ENCODE peak calls at places on chromosomes 12 and 14, in six cellular contexts. R is effector memory CD4-positive, alpha-beta T cell; K is GM12878; B is colonic mucosa; H is K562; P is CD8-positive, alpha-beta memory T cell. W is an unnamed sample.

GRCh38 chr14:37114559-37114958 is 57.8 kb downstream of the SLC25A21 start:
- DNase-seq in K (no peak), R (no peak), P (no peak), H (no peak), B (no peak), W (no peak)

GRCh38 chr12:77847060-77847541 is 16.4 kb downstream of the NAV3 start:
- DNase-seq in B (no peak), K (peak; percentile 75), H (no peak), P (no peak), R (no peak), W (no peak)

GRCh38 chr12:94649349-94650142 is 811 bp downstream of the TMCC3 start:
- DNase-seq in R (peak; percentile 15), P (peak; percentile 25), B (peak; percentile 61), K (no peak), H (no peak), W (no peak)

GRCh38 chr12:124395284-124395752 is 100.4 kb downstream of the RFLNA start:
- DNase-seq in R (no peak), K (no peak), B (no peak), P (no peak), H (no peak), W (no peak)

GRCh38 chr12:121033625-121034349 is 5.3 kb downstream of the OASL start:
- DNase-seq in R (peak; percentile 42), H (no peak), P (peak; percentile 42), K (peak; percentile 38), B (no peak), W (no peak)

GRCh38 chr14:61582815-61583214 is 112.5 kb upstream of the HIF1A start:
- DNase-seq in B (no peak), K (no peak), H (no peak), P (no peak), R (no peak), W (no peak)

GRCh38 chr12:117165342-117165741 is 24.9 kb downstream of the FBXO21 start:
- DNase-seq in H (no peak), B (no peak), K (no peak), P (no peak), R (no peak), W (no peak)

GRCh38 chr14:58639842-58640484 is 2.2 kb downstream of the DACT1 start:
- DNase-seq in K (peak; percentile 36), R (no peak), P (no peak), H (no peak), B (peak; percentile 68), W (no peak)

GRCh38 chr14:57889245-57889644 is 23.4 kb upstream of the SLC35F4 start:
- DNase-seq in P (no peak), B (no peak), K (no peak), R (no peak), H (no peak), W (no peak)

GRCh38 chr12:110244829-110245228 is 36.2 kb upstream of the ATP2A2 start:
- DNase-seq in P (no peak), K (no peak), B (no peak), H (no peak), R (no peak), W (peak; percentile 43)

GRCh38 chr12:10001141-10001778 is 2.3 kb upstream of the CLEC1B start:
- DNase-seq in P (no peak), B (no peak), K (no peak), H (no peak), R (no peak), W (no peak)

GRCh38 chr14:103385994-103386491 is 828 bp downstream of the MARK3 start:
- DNase-seq in B (peak; percentile 55), R (peak; percentile 18), H (no peak), K (no peak), P (peak; percentile 20), W (no peak)

GRCh38 chr12:27081668-27082091 is 698 bp downstream of the C12orf71 start:
- DNase-seq in R (no peak), K (no peak), P (no peak), H (no peak), B (no peak), W (peak; percentile 20)

GRCh38 chr14:68486033-68486732 is 306.7 kb downstream of the ZFP36L1 start:
- DNase-seq in H (no peak), P (no peak), B (no peak), K (no peak), R (no peak), W (no peak)

GRCh38 chr12:120719496-120720233 is 6.0 kb upstream of the ACADS start:
- DNase-seq in H (no peak), B (peak; percentile 50), P (no peak), R (no peak), K (no peak), W (no peak)

GRCh38 chr14:74218462-74218861 is 20.8 kb upstream of the VSX2 start:
- DNase-seq in P (no peak), R (no peak), H (no peak), K (no peak), B (no peak), W (no peak)

GRCh38 chr14:54435500-54435981 is 5.6 kb downstream of the CNIH1 start:
- DNase-seq in B (no peak), H (peak; percentile 20), R (no peak), P (no peak), K (no peak), W (no peak)

GRCh38 chr14:23182372-23183014 is 967 bp downstream of the SLC7A8 start:
- DNase-seq in R (no peak), H (no peak), B (peak; percentile 84), K (no peak), P (no peak), W (no peak)

GRCh38 chr12:108107293-108107692 is 21.8 kb upstream of the WSCD2 start:
- DNase-seq in B (no peak), R (no peak), H (no peak), P (no peak), K (no peak), W (no peak)

GRCh38 chr14:104313674-104314073 is 175.3 kb downstream of the KIF26A start:
- DNase-seq in H (no peak), R (no peak), K (no peak), B (no peak), P (no peak), W (no peak)

GRCh38 chr12:47875732-47876131 is 29.1 kb downstream of the VDR start:
- DNase-seq in R (no peak), B (no peak), H (no peak), K (no peak), P (no peak), W (no peak)

GRCh38 chr14:103847954-103848719 is 762 bp upstream of the PPP1R13B start:
- DNase-seq in K (no peak), P (peak; percentile 24), H (peak; percentile 66), B (no peak), R (peak; percentile 28), W (no peak)

GRCh38 chr12:122749569-122750332 is 2.9 kb upstream of the DENR start:
- DNase-seq in R (no peak), P (no peak), K (no peak), H (peak; percentile 33), B (no peak), W (no peak)

GRCh38 chr12:132191715-132192553 is 47.7 kb downstream of the NOC4L start:
- DNase-seq in H (no peak), R (no peak), P (no peak), B (no peak), K (no peak), W (no peak)

GRCh38 chr12:71999795-72000194 is 61.1 kb downstream of the TPH2 start:
- DNase-seq in K (no peak), H (no peak), R (no peak), P (no peak), B (no peak), W (no peak)
- H3K27ac ChIP-seq in K (no peak overlapping the region), H (no peak overlapping the region), R (no peak overlapping the region), P (no peak overlapping the region), B (no peak overlapping the region), W (no peak overlapping the region)

DNA sequence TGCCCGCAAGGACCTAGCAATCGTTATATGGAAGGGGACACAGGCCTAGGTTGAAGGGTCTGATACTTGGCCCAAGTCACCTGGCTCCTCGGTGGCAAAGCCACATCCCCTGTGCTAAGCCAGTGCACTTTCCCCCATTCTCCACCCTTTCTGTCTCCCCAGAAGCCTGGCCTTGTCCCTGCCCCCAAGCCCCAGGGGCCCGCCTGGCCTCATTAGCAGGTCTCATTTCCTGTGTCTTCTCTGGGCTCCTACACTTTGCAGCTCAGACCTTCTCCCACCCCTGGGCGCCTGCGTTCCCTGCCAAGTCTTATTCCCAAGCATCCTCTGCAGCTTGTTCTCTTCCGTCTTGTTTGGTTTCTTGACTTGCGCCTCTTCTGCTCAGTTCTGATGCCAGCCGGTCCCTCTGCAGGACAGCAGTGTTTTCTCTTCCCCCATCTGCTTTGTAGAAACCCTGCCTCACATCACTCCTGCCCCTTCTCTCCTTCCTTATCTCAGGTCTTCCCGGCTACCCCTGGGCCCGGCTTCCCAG is 66.7 kb downstream of the SLC24A4 start:
- DNase-seq in H (no peak), B (no peak), P (no peak), R (no peak), K (no peak), W (no peak)
- H3K4me1 ChIP-seq in H (no peaks in the 10 kb centered on the region), B (no peaks in the 10 kb centered on the region), P (no peaks in the 10 kb centered on the region), R (no peaks in the 10 kb centered on the region), K (no peaks in the 10 kb centered on the region), W (peaks cover 4% of the 10 kb centered on the region)

DNA sequence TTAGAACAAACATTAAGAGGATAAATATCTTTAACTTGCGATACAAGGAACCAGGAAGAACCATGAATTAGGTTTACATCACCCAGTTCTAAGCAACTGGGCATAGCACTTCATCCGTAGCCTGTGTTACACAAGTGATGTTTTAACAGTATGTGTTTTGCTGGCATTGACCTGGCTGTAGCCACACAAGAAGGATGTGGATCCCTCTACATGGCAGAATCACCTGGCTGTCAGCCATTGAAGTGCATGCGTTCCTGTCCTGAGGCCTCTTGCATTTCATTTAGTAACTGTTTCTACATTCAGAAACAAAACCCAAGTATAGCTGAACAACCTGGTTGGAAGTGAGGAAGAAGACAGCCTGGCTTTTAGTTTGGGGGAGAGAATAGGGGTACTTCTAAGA is 72.2 kb downstream of the TGFB3 start:
- DNase-seq in H (no peak), R (no peak), B (no peak), P (no peak), K (no peak), W (no peak)
- H3K27ac ChIP-seq in H (no peak overlapping the region), R (no peak overlapping the region), B (no peak overlapping the region), P (no peak overlapping the region), K (no peak overlapping the region), W (no peak overlapping the region)

GRCh38 chr12:52195065-52195730 is 3.4 kb upstream of the KRT80 start:
- DNase-seq in R (no peak), B (no peak), H (peak; percentile 25), P (no peak), K (no peak), W (no peak)

GRCh38 chr12:52197371-52198231 is 5.8 kb upstream of the KRT80 start:
- DNase-seq in P (no peak), K (no peak), B (no peak), H (no peak), R (no peak), W (no peak)

GRCh38 chr12:52190860-52191729 is 719 bp downstream of the KRT80 start:
- DNase-seq in P (no peak), K (no peak), H (no peak), B (no peak), R (no peak), W (no peak)

GRCh38 chr12:52191841-52192791 is at the start of gene KRT80:
- DNase-seq in B (peak; percentile 88), R (no peak), H (no peak), K (no peak), P (no peak), W (no peak)

DNA sequence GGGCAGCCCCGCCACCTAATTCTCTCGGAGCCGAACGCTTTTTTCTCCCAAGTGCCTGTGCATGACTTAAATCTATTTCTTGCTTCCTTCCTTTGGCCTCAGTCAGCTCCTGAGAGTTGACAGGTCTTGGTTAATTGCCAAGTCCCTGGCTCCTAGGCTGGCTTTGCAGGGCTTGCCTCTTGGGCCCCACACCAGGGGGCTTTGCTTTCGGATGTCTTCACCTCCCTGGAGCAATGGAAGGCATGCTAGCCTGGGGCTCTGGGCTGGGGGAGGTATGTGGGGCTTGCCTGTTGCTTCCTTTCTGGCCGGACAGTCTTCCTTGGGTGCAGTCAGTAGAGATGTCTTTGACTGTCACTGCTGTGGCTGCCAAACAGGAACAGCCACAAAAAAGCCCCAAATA is 2.2 kb upstream of the KRT80 start:
- DNase-seq in R (no peak), B (no peak), K (no peak), H (no peak), P (no peak), W (no peak)
- H3K4me1 ChIP-seq in R (no peaks in the 10 kb centered on the region), B (peaks cover 4% of the 10 kb centered on the region), K (no peaks in the 10 kb centered on the region), H (no peaks in the 10 kb centered on the region), P (no peaks in the 10 kb centered on the region), W (peaks cover 5% of the 10 kb centered on the region)

W was measured in iPS DF 6.9.